ENCODE peak calls at places on chromosomes 11 and 22, in seven cellular contexts. X is K562, K is HepG2, H is H1, W is SK-N-SH, R is HCT116, T is GM12878. G is an unnamed sample.

GRCh38 chr11:33642461-33643166 is 58.0 kb downstream of the C11orf91 start:
- DNase-seq in W (no peak), K (no peak), H (no peak), X (no peak), R (peak; percentile 73), T (no peak), G (no peak)

GRCh38 chr11:8766043-8766992 is 83.7 kb downstream of the RPL27A start:
- DNase-seq in H (no peak), K (no peak), T (no peak), R (no peak), X (no peak), W (no peak), G (no peak)

GRCh38 chr22:45240137-45240809 is 421 bp downstream of the KIAA0930 start:
- DNase-seq in K (no peak), W (peak; percentile 78), X (peak; percentile 13), T (no peak), H (no peak), R (no peak), G (no peak)

GRCh38 chr11:44793350-44794090 is 66.8 kb downstream of the TSPAN18 start:
- DNase-seq in T (no peak), R (no peak), K (no peak), H (no peak), W (peak; percentile 76), X (peak; percentile 23), G (no peak)

GRCh38 chr11:125956371-125956770 is 10.5 kb downstream of the VSIG10L2 start:
- DNase-seq in T (no peak), R (no peak), K (no peak), X (no peak), H (no peak), W (no peak), G (no peak)

GRCh38 chr22:34858026-34858425 is 207.9 kb upstream of the ISX start:
- DNase-seq in H (no peak), W (no peak), K (no peak), X (no peak), R (no peak), T (no peak), G (no peak)

GRCh38 chr11:77569046-77569445 is 20.7 kb upstream of the AQP11 start:
- DNase-seq in W (no peak), X (no peak), T (no peak), K (no peak), R (no peak), H (no peak), G (no peak)

GRCh38 chr11:126570489-126570888 is 215.0 kb downstream of the ST3GAL4 start:
- DNase-seq in T (no peak), H (no peak), W (no peak), X (no peak), R (no peak), K (no peak), G (no peak)

GRCh38 chr11:118151421-118151820 is 1.2 kb downstream of the SCN4B start:
- DNase-seq in X (no peak), H (no peak), T (no peak), W (no peak), R (no peak), K (no peak), G (no peak)

GRCh38 chr11:78268516-78269410 is 80.0 kb downstream of the USP35 start:
- DNase-seq in W (no peak), H (no peak), K (no peak), T (no peak), X (no peak), R (no peak), G (no peak)

GRCh38 chr22:21796863-21797262 is 61.3 kb upstream of the YPEL1 start:
- DNase-seq in K (no peak), T (no peak), X (peak; percentile 47), W (no peak), H (no peak), R (no peak), G (peak; percentile 80)

GRCh38 chr11:111963786-111964385 is 26.7 kb downstream of the DIXDC1 start:
- DNase-seq in R (no peak), X (no peak), T (no peak), K (no peak), W (no peak), H (no peak), G (no peak)
- TF ChIP-seq JUND in R (no peak), X (no peak), T (no peak), K (no peak), W (no peak), H (no peak), G (no peak)

DNA sequence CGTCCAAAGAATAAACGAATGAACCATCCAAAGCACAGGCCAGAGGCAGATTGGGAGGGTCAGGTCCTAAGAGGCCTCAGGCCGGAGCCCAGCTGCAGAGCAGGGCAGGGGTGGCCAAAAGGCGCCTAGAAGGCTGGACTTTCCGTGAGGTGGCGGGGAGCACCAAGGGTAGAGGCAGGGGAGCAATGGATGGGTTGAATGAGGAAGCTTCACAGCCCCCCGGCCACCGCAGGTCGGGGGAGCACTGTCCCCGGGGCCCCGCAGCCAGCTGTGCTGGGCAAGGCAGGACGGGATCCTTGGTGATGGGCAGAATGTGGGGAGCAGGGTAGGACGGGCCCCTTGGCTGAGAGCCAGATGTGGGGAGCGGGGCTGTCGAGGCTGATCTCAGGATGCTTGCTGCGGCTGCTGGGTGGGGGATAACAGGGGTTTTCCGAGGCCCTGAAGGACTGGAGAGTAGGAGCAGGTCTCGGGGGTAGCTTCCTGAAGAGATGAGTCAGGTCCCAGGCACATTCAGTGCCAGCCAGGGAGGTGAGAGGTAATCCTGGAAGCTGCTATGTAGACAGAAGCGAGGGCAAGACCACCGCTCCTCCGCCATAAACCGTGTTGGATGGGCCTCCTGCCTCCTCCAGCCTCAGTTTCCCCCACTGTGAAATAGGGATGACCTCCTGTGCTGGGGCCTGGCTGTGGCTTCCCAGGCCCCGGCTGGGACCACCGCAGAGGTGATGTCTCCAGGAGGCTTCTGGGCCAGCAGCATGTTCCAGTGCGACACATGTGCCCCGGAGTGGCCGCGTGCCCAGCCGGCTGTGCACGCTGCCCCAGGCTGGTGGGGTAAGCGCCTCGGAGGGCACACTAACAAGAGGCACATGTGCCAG is 34.6 kb upstream of the KCNQ1OT1 start:
- DNase-seq in R (no peak), T (no peak), K (no peak), H (no peak), X (no peak), W (no peak), G (no peak)
- TF ChIP-seq JUND in R (no peak), T (no peak), K (no peak), H (no peak), X (no peak), W (no peak), G (no peak)

GRCh38 chr11:70660889-70661197 is 262.5 kb downstream of the CTTN start:
- DNase-seq in T (no peak), R (no peak), X (no peak), W (no peak), K (no peak), H (no peak), G (no peak)

GRCh38 chr11:70662691-70663098 is 264.4 kb downstream of the CTTN start:
- DNase-seq in R (no peak), H (no peak), T (no peak), X (no peak), K (no peak), W (peak; percentile 75), G (no peak)

GRCh38 chr11:70660059-70660888 is 261.9 kb downstream of the CTTN start:
- DNase-seq in H (no peak), K (no peak), W (no peak), R (no peak), X (no peak), T (no peak), G (no peak)

GRCh38 chr11:70663815-70664214 is 265.5 kb downstream of the CTTN start:
- DNase-seq in K (no peak), W (peak; percentile 49), X (no peak), T (no peak), R (no peak), H (no peak), G (peak; percentile 29)

DNA sequence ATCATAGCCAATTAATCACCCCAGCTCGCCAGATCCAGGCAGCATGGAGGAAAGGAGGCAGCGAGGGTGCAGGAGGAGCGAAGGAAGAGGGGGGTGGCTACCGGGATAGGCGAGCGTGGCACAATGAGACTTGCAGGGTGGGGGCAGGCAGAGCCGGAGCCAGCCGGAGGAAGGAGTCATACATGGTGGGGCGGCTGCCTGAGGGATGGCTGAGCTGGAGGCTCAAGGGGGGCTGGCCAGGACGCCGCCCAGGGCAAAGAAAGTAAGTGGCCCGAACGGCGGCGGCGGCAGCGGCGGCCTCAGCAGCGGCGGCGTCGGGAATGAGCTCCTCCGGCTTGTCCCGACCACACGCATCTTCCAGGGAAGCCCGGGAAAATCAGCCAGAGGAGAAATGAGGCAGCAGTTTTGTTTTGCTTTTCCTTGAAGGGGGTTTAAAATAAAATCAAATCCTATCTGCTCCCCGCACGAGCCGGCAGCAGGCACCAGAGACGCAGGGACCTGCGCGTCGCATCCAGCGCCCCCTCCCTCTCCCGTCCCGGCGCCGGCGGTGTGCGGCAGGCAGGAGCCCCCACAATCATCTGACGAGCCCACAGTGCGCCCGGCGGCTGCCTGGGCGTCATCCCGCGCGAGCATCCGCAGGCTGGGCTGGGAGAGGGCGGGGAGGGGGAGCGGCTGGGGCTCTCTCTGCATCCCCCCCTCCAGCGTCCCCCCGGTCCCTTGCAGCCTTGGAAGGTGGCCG is 263.6 kb downstream of the CTTN start:
- DNase-seq in W (peak; percentile 92), K (no peak), H (no peak), T (no peak), X (no peak), R (no peak), G (no peak)
- TF ChIP-seq JUND in W (no peak), K (no peak), H (no peak), T (no peak), X (no peak), R (no peak), G (no peak)

GRCh38 chr11:68214173-68215086 is 1.3 kb upstream of the KMT5B start:
- DNase-seq in W (peak; percentile 44), H (no peak), T (no peak), K (no peak), R (no peak), X (no peak), G (no peak)

GRCh38 chr11:68216171-68216938 is 3.3 kb upstream of the KMT5B start:
- DNase-seq in W (no peak), X (no peak), K (no peak), T (no peak), H (no peak), R (no peak), G (peak; percentile 55)

GRCh38 chr11:68213555-68214172 is 568 bp upstream of the KMT5B start:
- DNase-seq in W (peak; percentile 94), K (peak; percentile 76), R (peak; percentile 86), H (peak; percentile 70), T (no peak), X (peak; percentile 85), G (peak; percentile 66)

GRCh38 chr11:68215524-68216170 is 2.6 kb upstream of the KMT5B start:
- DNase-seq in R (no peak), X (no peak), T (no peak), H (no peak), W (peak; percentile 12), K (no peak), G (no peak)

GRCh38 chr11:68215087-68215445 is 2.0 kb upstream of the KMT5B start:
- DNase-seq in K (no peak), H (no peak), R (no peak), X (no peak), W (peak; percentile 25), T (no peak), G (no peak)
- TF ChIP-seq JUND in K (no peak), H (no peak), R (no peak), X (no peak), W (no peak), T (no peak), G (no peak)

GRCh38 chr11:64340671-64341335 is 799 bp downstream of the CCDC88B start:
- DNase-seq in R (no peak), T (no peak), X (peak; percentile 83), K (no peak), H (no peak), W (peak; percentile 81), G (no peak)
- TF ChIP-seq JUND in R (no peak), T (no peak), X (no peak), K (no peak), H (no peak), W (no peak), G (no peak)